ENCODE peak calls at places on chromosomes 6 and 20, in nine cellular contexts. A is sigmoid colon, V is astrocyte of the cerebellum, R is dorsolateral prefrontal cortex, N is foreskin fibroblast, J is left ventricle myocardium inferior, L is psoas muscle, E is SJSA1, H is fibroblast of the aortic adventitia. U is an unnamed sample.

GRCh38 chr6:105029581-105029980 is 72.7 kb downstream of the LIN28B start:
- DNase-seq in A (no peak), V (no peak), R (no peak), N (no peak), J (no peak), L (no peak), E (no peak), H (no peak), U (no peak)

GRCh38 chr20:49571553-49571835 is 3.6 kb upstream of the PTGIS start:
- DNase-seq in A (peak; percentile 20), V (no peak), R (no peak), N (no peak), J (no peak), L (no peak), E (no peak), H (no peak), U (no peak)

GRCh38 chr6:4402477-4402976 is 267.2 kb upstream of the ECI2 start:
- DNase-seq in A (no peak), V (peak; percentile 44), R (peak; percentile 21), N (peak; percentile 75), J (peak; percentile 38), L (peak; percentile 42), E (peak; percentile 57), H (peak; percentile 88), U (peak; percentile 84)

GRCh38 chr20:31844737-31845299 is 586 bp downstream of the FOXS1 start:
- DNase-seq in A (no peak), V (no peak), R (no peak), N (no peak), J (no peak), L (no peak), E (no peak), H (no peak), U (no peak)

GRCh38 chr20:22379472-22379871 is 204.9 kb downstream of the FOXA2 start:
- DNase-seq in A (no peak), V (no peak), R (no peak), N (peak; percentile 1), J (no peak), L (no peak), E (peak; percentile 43), H (peak; percentile 46), U (peak; percentile 62)

GRCh38 chr6:161618816-161619454 is 345.1 kb upstream of the AGPAT4 start:
- DNase-seq in A (no peak), V (peak; percentile 65), R (peak; percentile 84), N (peak; percentile 86), J (peak; percentile 20), L (peak; percentile 21), E (peak; percentile 79), H (peak; percentile 19), U (peak; percentile 63)

GRCh38 chr6:14797875-14798593 is 447.8 kb upstream of the JARID2 start:
- DNase-seq in A (no peak), V (no peak), R (no peak), N (no peak), J (no peak), L (no peak), E (no peak), H (peak; percentile 45), U (no peak)

GRCh38 chr6:119881416-119881815 is 531.9 kb upstream of the MAN1A1 start:
- DNase-seq in A (no peak), V (peak; percentile 24), R (no peak), N (peak; percentile 56), J (no peak), L (no peak), E (no peak), H (peak; percentile 50), U (no peak)

GRCh38 chr6:167162591-167162990 is 4.8 kb upstream of the GPR31 start:
- DNase-seq in A (no peak), V (no peak), R (no peak), N (no peak), J (no peak), L (no peak), E (no peak), H (no peak), U (no peak)

GRCh38 chr6:52517502-52518278 is 59.2 kb downstream of the TRAM2 start:
- DNase-seq in A (peak; percentile 96), V (peak; percentile 92), R (peak; percentile 87), N (peak; percentile 97), J (peak; percentile 86), L (peak; percentile 86), E (peak; percentile 95), H (peak; percentile 98), U (peak; percentile 98)

GRCh38 chr6:123030292-123030691 is 34.3 kb downstream of the CLVS2 start:
- DNase-seq in A (no peak), V (no peak), R (no peak), N (peak; percentile 1), J (no peak), L (no peak), E (no peak), H (no peak), U (peak; percentile 2)

GRCh38 chr6:40894962-40895799 is 143.8 kb downstream of the UNC5CL start:
- DNase-seq in A (peak; percentile 69), V (peak; percentile 19), R (peak; percentile 16), N (peak; percentile 70), J (peak; percentile 40), L (peak; percentile 42), E (peak; percentile 67), H (peak; percentile 44), U (peak; percentile 47)

GRCh38 chr6:168096271-168096764 is 17.3 kb upstream of the FRMD1 start:
- DNase-seq in A (no peak), V (no peak), R (no peak), N (no peak), J (peak; percentile 11), L (peak; percentile 6), E (no peak), H (no peak), U (no peak)

GRCh38 chr20:48319943-48320584 is 507.7 kb downstream of the PREX1 start:
- DNase-seq in A (no peak), V (no peak), R (no peak), N (no peak), J (no peak), L (no peak), E (peak; percentile 40), H (no peak), U (peak; percentile 47)

GRCh38 chr6:156928126-156928525 is 150.9 kb downstream of the ARID1B start:
- DNase-seq in A (no peak), V (no peak), R (no peak), N (no peak), J (no peak), L (no peak), E (no peak), H (no peak), U (no peak)

GRCh38 chr6:78157606-78158005 is 504.8 kb downstream of the MEI4 start:
- DNase-seq in A (no peak), V (no peak), R (no peak), N (no peak), J (no peak), L (no peak), E (no peak), H (no peak), U (no peak)

DNA sequence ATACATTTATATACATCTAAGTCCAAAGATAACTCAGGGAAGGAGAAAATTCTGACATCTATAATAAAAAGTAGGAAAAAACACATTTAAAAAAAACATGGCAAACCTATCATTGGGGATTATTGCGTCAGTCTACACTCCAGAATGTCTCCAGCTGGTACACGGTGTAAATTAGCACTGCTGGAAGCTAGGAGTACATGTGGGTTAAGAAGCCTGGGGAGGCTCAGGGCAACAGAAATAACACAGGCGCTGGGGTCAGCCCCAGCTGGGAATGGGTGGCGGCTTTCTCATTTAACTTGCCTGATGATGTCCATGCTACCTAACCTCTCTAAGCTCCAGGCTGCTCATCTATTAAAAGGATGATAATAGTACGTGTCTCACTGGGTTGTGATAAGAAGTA is 92.9 kb downstream of the LY86 start:
- DNase-seq in A (no peak), V (no peak), R (no peak), N (no peak), J (no peak), L (no peak), E (no peak), H (no peak), U (no peak)
- H3K4me3 ChIP-seq in A (no peak overlapping the region), V (no peak overlapping the region), R (no peak overlapping the region), N (no peak overlapping the region), J (no peak overlapping the region), L (no peak overlapping the region), E (no peak overlapping the region), H (no peak overlapping the region), U (no peak overlapping the region)

GRCh38 chr20:59725476-59726119 is 121.3 kb downstream of the PHACTR3 start:
- DNase-seq in A (no peak), V (no peak), R (no peak), N (no peak), J (no peak), L (no peak), E (no peak), H (no peak), U (no peak)
- H3K4me3 ChIP-seq in A (no peak overlapping the region), V (no peak overlapping the region), R (no peak overlapping the region), N (no peak overlapping the region), J (no peak overlapping the region), L (no peak overlapping the region), E (no peak overlapping the region), H (no peak overlapping the region), U (no peak overlapping the region)

GRCh38 chr6:140897349-140897748 is 1235.4 kb upstream of the GJE1 start:
- DNase-seq in A (no peak), V (no peak), R (no peak), N (no peak), J (no peak), L (no peak), E (no peak), H (peak; percentile 40), U (no peak)
- H3K4me3 ChIP-seq in A (no peak overlapping the region), V (no peak overlapping the region), R (no peak overlapping the region), N (no peak overlapping the region), J (peak overlapping the region; percentile 8), L (no peak overlapping the region), E (no peak overlapping the region), H (no peak overlapping the region), U (no peak overlapping the region)

GRCh38 chr6:127999032-127999431 is 98.2 kb upstream of the THEMIS start:
- DNase-seq in A (no peak), V (no peak), R (no peak), N (no peak), J (no peak), L (no peak), E (no peak), H (no peak), U (no peak)

GRCh38 chr6:127992144-127992543 is 91.3 kb upstream of the THEMIS start:
- DNase-seq in A (no peak), V (no peak), R (no peak), N (no peak), J (no peak), L (no peak), E (no peak), H (no peak), U (no peak)

GRCh38 chr6:128000363-128000762 is 99.5 kb upstream of the THEMIS start:
- DNase-seq in A (no peak), V (no peak), R (no peak), N (no peak), J (no peak), L (no peak), E (no peak), H (no peak), U (no peak)

DNA sequence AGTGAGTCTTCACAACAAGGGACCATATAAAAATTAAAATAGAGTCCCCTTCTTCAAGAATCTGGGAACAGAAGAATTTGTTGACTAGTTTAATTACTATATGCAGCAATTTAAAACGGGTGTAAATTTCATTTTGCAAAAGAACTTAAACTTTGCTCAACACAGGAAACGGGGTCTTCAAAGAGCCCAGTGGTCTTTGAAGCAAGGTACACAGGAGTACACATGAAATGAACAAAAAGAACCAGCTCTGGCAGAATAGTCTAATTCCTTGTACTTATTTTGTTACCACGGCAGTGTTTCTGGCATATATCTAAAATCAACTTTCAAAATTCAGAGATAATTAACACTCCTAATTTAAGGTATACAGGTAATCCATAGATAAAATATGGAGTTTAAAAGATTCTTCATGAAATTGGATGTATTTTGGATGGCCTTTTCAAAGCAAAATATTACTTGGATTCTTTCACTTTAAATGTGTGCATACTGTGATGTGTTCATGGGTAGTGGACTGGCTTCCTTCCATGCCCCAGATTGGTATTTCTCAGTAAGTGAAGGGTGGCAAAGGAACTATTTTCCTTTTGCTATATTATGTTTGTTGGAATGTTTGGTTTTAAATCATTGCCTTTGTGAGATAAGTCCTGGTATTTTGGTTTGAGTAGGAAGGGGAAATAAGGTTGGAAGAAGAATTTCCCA is 96.8 kb upstream of the THEMIS start:
- DNase-seq in A (no peak), V (no peak), R (no peak), N (no peak), J (no peak), L (no peak), E (no peak), H (no peak), U (no peak)
- H3K4me3 ChIP-seq in A (no peak overlapping the region), V (no peak overlapping the region), R (no peak overlapping the region), N (no peak overlapping the region), J (no peak overlapping the region), L (no peak overlapping the region), E (no peak overlapping the region), H (no peak overlapping the region), U (no peak overlapping the region)